ENCODE peak calls at places on chromosomes 4 and X, in seven cellular contexts. K is AG08396; N is left kidney; R is posterior vena cava; X is nephron progenitor cell; M is DMS153; L is central memory CD4-positive, alpha-beta T cell. F is an unnamed sample.

GRCh38 chr4:95998311-95998710 is 158.4 kb downstream of the PDHA2 start:
- DNase-seq in K (no peak), N (no peak), R (no peak), X (no peak), M (no peak), L (no peak), F (no peak)

GRCh38 chr4:16045687-16046086 is 38.1 kb downstream of the PROM1 start:
- DNase-seq in K (no peak), N (no peak), R (no peak), X (no peak), M (no peak), L (no peak), F (no peak)

GRCh38 chr4:173517781-173518371 is 12.2 kb downstream of the HAND2 start:
- DNase-seq in K (no peak), N (peak), R (peak), X (peak), M (no peak), L (no peak), F (no peak)

GRCh38 chr4:165440415-165440882 is 61.6 kb downstream of the CPE start:
- DNase-seq in K (peak), N (no peak), R (no peak), X (no peak), M (no peak), L (no peak), F (no peak)

GRCh38 chr4:91325495-91325894 is 978.3 kb upstream of the GRID2 start:
- DNase-seq in K (no peak), N (no peak), R (no peak), X (no peak), M (no peak), L (no peak), F (no peak)

GRCh38 chr4:190015538-190016368 is 11.3 kb downstream of the FRG2 start:
- DNase-seq in K (no peak), N (peak), R (no peak), X (no peak), M (no peak), L (no peak), F (no peak)

GRCh38 chrX:20593402-20593801 is 326.7 kb upstream of the RPS6KA3 start:
- DNase-seq in K (no peak), N (no peak), R (no peak), X (no peak), M (no peak), L (no peak), F (no peak)

GRCh38 chr4:174036563-174036962 is 246.9 kb downstream of the FBXO8 start:
- DNase-seq in K (no peak), N (no peak), R (no peak), X (no peak), M (peak), L (no peak), F (no peak)

GRCh38 chrX:100512471-100512870 is 72.3 kb upstream of the TNMD start:
- DNase-seq in K (peak), N (peak), R (no peak), X (no peak), M (no peak), L (peak), F (no peak)

GRCh38 chr4:8846864-8847263 is 24.8 kb downstream of the HMX1 start:
- DNase-seq in K (no peak), N (no peak), R (peak), X (no peak), M (no peak), L (no peak), F (no peak)

GRCh38 chr4:169582706-169583105 is 29.7 kb downstream of the NEK1 start:
- DNase-seq in K (peak), N (no peak), R (no peak), X (no peak), M (no peak), L (no peak), F (no peak)

GRCh38 chr4:2962099-2962455 is 1.1 kb downstream of the NOP14 start:
- DNase-seq in K (no peak), N (peak), R (no peak), X (peak), M (no peak), L (no peak), F (peak)

GRCh38 chr4:175927121-175927520 is 115.1 kb upstream of the GPM6A start:
- DNase-seq in K (no peak), N (no peak), R (no peak), X (no peak), M (no peak), L (no peak), F (no peak)

GRCh38 chrX:71870337-71871098 is 40.1 kb upstream of the NHSL2 start:
- DNase-seq in K (no peak), N (peak), R (no peak), X (peak), M (no peak), L (no peak), F (peak)